ENCODE peak calls at places on chromosomes 2 and 18, in nine cellular contexts. K, V, W, J, U, A, Y, X and S are unnamed samples.

GRCh38 chr2:10452956-10453885 is 5.1 kb upstream of the ODC1 start:
- DNase-seq in K (no peak), V (no peak), W (no peak), J (no peak), U (peak; percentile 54), A (no peak), Y (no peak), X (no peak), S (no peak)

GRCh38 chr2:239316562-239317465 is 84.0 kb downstream of the HDAC4 start:
- DNase-seq in K (peak; percentile 43), V (peak; percentile 13), W (no peak), J (peak; percentile 83), U (no peak), A (peak; percentile 83), Y (peak; percentile 85), X (peak; percentile 63), S (no peak)

GRCh38 chr2:208366215-208367132 is 40.1 kb upstream of the PTH2R start:
- DNase-seq in K (no peak), V (no peak), W (no peak), J (no peak), U (no peak), A (no peak), Y (no peak), X (no peak), S (no peak)

GRCh38 chr2:1742300-1742679 is 2.0 kb downstream of the PXDN start:
- DNase-seq in K (peak; percentile 33), V (no peak), W (no peak), J (no peak), U (no peak), A (no peak), Y (no peak), X (no peak), S (no peak)

GRCh38 chr18:961644-962355 is 57.1 kb downstream of the ADCYAP1 start:
- DNase-seq in K (peak; percentile 55), V (peak; percentile 48), W (peak; percentile 7), J (peak; percentile 46), U (peak; percentile 43), A (peak; percentile 58), Y (no peak), X (no peak), S (peak; percentile 8)

GRCh38 chr2:190641469-190641868 is 7.4 kb upstream of the NAB1 start:
- DNase-seq in K (no peak), V (no peak), W (no peak), J (no peak), U (no peak), A (no peak), Y (no peak), X (no peak), S (no peak)

GRCh38 chr18:72652990-72653593 is 109.0 kb upstream of the CBLN2 start:
- DNase-seq in K (no peak), V (peak; percentile 70), W (no peak), J (peak; percentile 20), U (peak; percentile 83), A (no peak), Y (no peak), X (no peak), S (no peak)

GRCh38 chr2:231935207-231935524 is 9.0 kb upstream of the NPPC start:
- DNase-seq in K (no peak), V (no peak), W (no peak), J (no peak), U (no peak), A (no peak), Y (no peak), X (peak; percentile 21), S (no peak)

GRCh38 chr2:105744091-105744908 is 412 bp upstream of the NCK2 start:
- DNase-seq in K (peak; percentile 81), V (peak; percentile 68), W (no peak), J (peak; percentile 77), U (peak; percentile 68), A (peak; percentile 60), Y (peak; percentile 72), X (peak; percentile 68), S (no peak)

GRCh38 chr2:189553689-189554088 is 26.9 kb downstream of the SLC40A1 start:
- DNase-seq in K (no peak), V (no peak), W (no peak), J (no peak), U (peak; percentile 75), A (no peak), Y (no peak), X (no peak), S (no peak)

GRCh38 chr2:166764216-166764615 is 124.1 kb upstream of the XIRP2 start:
- DNase-seq in K (no peak), V (no peak), W (no peak), J (no peak), U (peak; percentile 21), A (no peak), Y (no peak), X (no peak), S (no peak)

GRCh38 chr2:226220511-226220910 is 579.1 kb downstream of the IRS1 start:
- DNase-seq in K (peak; percentile 38), V (no peak), W (no peak), J (no peak), U (no peak), A (peak; percentile 33), Y (no peak), X (no peak), S (no peak)

DNA sequence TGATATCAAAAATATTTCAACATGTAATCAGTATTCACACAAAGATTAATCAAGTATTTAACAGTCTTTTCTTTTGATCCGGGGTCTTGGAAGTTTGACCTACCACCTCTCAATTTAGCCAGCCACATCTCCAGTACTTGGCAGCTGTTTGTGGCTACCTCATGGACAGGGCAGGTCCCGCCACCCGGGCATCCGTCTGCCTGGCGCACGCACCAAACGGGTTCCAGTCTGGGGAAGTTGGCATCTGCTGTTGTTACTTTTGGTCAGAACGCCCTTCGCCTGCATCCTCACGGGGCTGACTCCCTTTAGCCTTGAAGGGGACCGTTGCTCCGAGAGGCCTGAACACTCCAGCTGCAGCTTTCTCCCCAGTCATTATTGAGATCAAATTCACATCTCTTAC is 81.7 kb downstream of the NEDD4L start:
- DNase-seq in K (no peak), V (no peak), W (no peak), J (no peak), U (no peak), A (no peak), Y (no peak), X (no peak), S (no peak)
- H3K4me3 ChIP-seq in K (no peak overlapping the region), V (no peak overlapping the region), W (no peak overlapping the region), J (no peak overlapping the region), U (no peak overlapping the region), A (no peak overlapping the region), Y (no peak overlapping the region), X (no peak overlapping the region), S (no peak overlapping the region)

GRCh38 chr18:37568671-37569070 is 3.1 kb upstream of the CELF4 start:
- DNase-seq in K (no peak), V (no peak), W (no peak), J (no peak), U (no peak), A (no peak), Y (no peak), X (no peak), S (no peak)

GRCh38 chr18:37567061-37567993 is 1.7 kb upstream of the CELF4 start:
- DNase-seq in K (peak; percentile 14), V (no peak), W (no peak), J (peak; percentile 8), U (no peak), A (no peak), Y (no peak), X (no peak), S (no peak)

GRCh38 chr18:37565985-37566478 is 434 bp upstream of the CELF4 start:
- DNase-seq in K (peak; percentile 72), V (peak; percentile 58), W (no peak), J (peak; percentile 68), U (peak; percentile 57), A (no peak), Y (no peak), X (peak; percentile 33), S (no peak)

GRCh38 chr18:37566479-37567060 is 972 bp upstream of the CELF4 start:
- DNase-seq in K (no peak), V (no peak), W (no peak), J (peak; percentile 14), U (no peak), A (no peak), Y (no peak), X (no peak), S (no peak)

GRCh38 chr18:37567994-37568359 is 2.4 kb upstream of the CELF4 start:
- DNase-seq in K (no peak), V (no peak), W (no peak), J (no peak), U (no peak), A (no peak), Y (no peak), X (no peak), S (no peak)
- H3K4me3 ChIP-seq in K (no peak overlapping the region), V (no peak overlapping the region), W (no peak overlapping the region), J (no peak overlapping the region), U (no peak overlapping the region), A (no peak overlapping the region), Y (no peak overlapping the region), X (no peak overlapping the region), S (no peak overlapping the region)

DNA sequence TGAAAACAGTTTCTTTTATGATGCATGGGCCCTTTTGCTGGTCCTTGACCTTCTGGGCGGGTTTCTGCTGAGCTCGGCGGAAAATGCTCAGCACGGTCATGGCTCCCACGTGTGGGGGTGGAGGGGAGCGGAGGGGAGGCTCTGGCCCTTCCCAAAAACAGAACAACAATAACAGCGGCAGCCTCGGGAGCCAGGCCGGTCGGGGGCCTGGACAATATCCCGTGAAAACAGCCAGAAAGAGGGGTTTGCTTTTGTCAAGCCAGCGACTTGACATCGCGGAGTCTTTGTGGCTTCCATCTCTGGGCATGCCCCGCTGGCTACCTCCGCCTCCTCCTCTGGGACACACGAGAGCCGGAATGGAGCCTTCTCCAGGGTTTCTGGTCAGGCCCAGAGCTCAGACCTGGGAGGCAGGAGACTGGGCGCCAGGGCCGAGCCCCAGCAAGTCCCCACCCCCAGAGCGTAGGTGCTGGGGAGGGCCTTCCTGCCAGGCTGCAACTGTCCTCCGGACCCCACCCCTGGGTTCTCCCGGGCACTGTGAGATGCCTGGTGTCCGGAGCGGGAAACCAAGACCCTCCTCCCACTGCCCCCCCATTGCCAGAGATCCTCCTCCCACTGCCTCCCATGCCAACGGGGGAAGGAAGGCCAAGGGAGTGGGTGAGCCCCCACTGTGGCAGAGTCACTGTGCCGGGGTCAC is 35.9 kb upstream of the SNED1 start:
- DNase-seq in K (peak; percentile 56), V (peak; percentile 71), W (no peak), J (peak; percentile 53), U (no peak), A (peak; percentile 88), Y (peak; percentile 59), X (peak; percentile 26), S (no peak)
- H3K4me3 ChIP-seq in K (no peak overlapping the region), V (no peak overlapping the region), W (no peak overlapping the region), J (no peak overlapping the region), U (no peak overlapping the region), A (no peak overlapping the region), Y (no peak overlapping the region), X (no peak overlapping the region), S (no peak overlapping the region)

DNA sequence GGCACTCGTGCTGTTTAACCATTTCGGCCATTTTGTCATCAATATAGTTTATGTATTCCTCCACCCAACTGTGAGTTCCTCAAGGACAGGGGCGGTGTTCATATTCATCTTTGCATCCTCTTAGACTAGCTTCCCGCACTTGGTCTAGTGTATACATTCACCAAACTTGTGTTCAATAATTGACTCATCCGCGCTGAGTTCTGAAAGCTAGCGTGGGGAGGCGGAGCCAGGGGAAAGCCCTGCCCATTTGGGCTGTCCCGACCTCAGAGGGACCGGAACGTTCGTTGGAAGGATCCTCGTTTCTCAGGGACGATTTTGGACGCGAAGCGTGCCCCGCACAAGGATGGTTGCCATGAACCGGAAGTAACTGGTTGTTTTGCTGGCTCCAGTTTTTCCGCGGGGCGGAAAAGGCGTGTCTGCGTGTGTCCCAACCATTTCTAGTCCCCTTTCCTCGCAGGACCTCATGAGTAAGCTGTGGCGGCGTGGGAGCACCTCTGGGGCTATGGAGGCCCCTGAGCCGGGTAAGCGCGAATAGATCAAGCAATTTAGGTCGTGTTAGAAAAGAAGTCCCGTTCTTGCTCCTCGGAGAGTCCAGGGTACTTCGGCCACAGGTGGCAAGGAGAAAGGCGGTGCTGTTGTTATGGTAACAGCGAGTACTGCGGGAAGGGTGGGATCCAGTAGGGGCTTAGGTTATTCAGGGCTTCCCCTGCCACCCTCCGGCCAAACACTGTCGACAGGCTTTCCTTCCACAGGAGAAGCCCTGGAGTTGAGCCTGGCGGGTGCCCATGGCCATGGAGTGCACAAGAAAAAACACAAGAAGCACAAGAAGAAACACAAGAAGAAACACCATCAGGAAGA is at the start of gene INO80B:
- DNase-seq in K (peak; percentile 100), V (peak; percentile 95), W (peak; percentile 97), J (peak; percentile 99), U (peak; percentile 98), A (peak; percentile 99), Y (peak; percentile 97), X (peak; percentile 97), S (peak; percentile 87)
- H3K4me3 ChIP-seq in K (peak within 1 kb of the TSS; percentile 74), V (peak within 1 kb of the TSS; percentile 31), W (peak within 1 kb of the TSS; percentile 90), J (peak within 1 kb of the TSS; percentile 90), U (peak within 1 kb of the TSS; percentile 75), A (peak within 1 kb of the TSS; percentile 67), Y (peak within 1 kb of the TSS; percentile 71), X (peak within 1 kb of the TSS; percentile 90), S (peak within 1 kb of the TSS; percentile 68)